ENCODE peak calls at places on chromosomes 2 and 18, in nine cellular contexts. J is lower lobe of right lung; I is effector memory CD4-positive, alpha-beta T cell; F is psoas muscle; T is heart left ventricle; W is stomach; R is cardiac muscle cell; S is Peyer's patch; P is left ventricle myocardium inferior. V is an unnamed sample.

GRCh38 chr18:58687871-58688308 is 16.6 kb downstream of the MALT1 start:
- DNase-seq in R (no peak), T (no peak), S (peak; percentile 40), F (no peak), I (peak; percentile 45), W (no peak), J (no peak), P (no peak), V (no peak)

GRCh38 chr2:2808551-2809058 is 477.5 kb upstream of the MYT1L start:
- DNase-seq in S (no peak), W (no peak), F (peak; percentile 23), T (no peak), R (no peak), J (no peak), P (no peak), I (no peak), V (no peak)

GRCh38 chr18:77320960-77321559 is 71.4 kb downstream of the GALR1 start:
- DNase-seq in T (no peak), R (no peak), J (no peak), I (no peak), F (no peak), W (no peak), S (no peak), P (no peak), V (no peak)

GRCh38 chr18:9575558-9575957 is 38.8 kb downstream of the PPP4R1 start:
- DNase-seq in F (peak; percentile 69), W (peak; percentile 85), T (peak; percentile 83), P (peak; percentile 44), S (peak; percentile 44), R (peak; percentile 99), I (no peak), J (peak; percentile 66), V (peak; percentile 86)

GRCh38 chr2:224017976-224018375 is 21.1 kb downstream of the SERPINE2 start:
- DNase-seq in P (no peak), R (no peak), W (no peak), T (no peak), I (no peak), S (no peak), J (no peak), F (no peak), V (no peak)

GRCh38 chr2:181228661-181229060 is 228.5 kb upstream of the ITGA4 start:
- DNase-seq in I (no peak), F (no peak), T (no peak), P (no peak), S (no peak), J (no peak), R (no peak), W (no peak), V (no peak)

GRCh38 chr2:15096873-15097272 is 464.3 kb downstream of the NBAS start:
- DNase-seq in W (no peak), J (no peak), P (no peak), F (no peak), T (no peak), I (no peak), S (no peak), R (no peak), V (no peak)

GRCh38 chr2:161486111-161486510 is 70.0 kb downstream of the TBR1 start:
- DNase-seq in J (no peak), W (no peak), S (no peak), F (no peak), T (no peak), I (no peak), P (no peak), R (no peak), V (no peak)

DNA sequence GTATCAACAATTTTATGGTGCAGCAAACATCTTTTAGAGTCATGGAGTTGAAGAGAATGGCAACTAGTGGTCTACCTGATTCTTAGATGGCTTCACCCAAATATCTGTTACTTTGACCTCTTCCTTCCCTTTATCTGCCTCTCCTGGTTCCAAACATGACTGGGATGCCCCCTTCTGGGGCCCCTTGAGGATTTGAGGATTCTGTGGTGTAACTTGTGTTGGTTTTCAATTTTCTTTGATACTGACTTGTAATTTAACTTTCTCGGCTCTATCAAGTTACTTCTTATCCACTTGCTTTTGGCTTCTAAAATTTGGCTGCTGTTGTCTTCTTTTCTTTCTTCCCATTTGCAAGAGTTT is 92.3 kb downstream of the DPP10 start:
- DNase-seq in P (no peak), J (no peak), W (no peak), R (no peak), I (no peak), F (no peak), S (no peak), T (no peak), V (no peak)
- H3K36me3 ChIP-seq in P (no peaks in the 10 kb centered on the region), J (no peaks in the 10 kb centered on the region), W (no peaks in the 10 kb centered on the region), R (no peaks in the 10 kb centered on the region), I (no peaks in the 10 kb centered on the region), F (no peaks in the 10 kb centered on the region), S (no peaks in the 10 kb centered on the region), T (no peaks in the 10 kb centered on the region), V (no peaks in the 10 kb centered on the region)

GRCh38 chr2:124520953-124521352 is 495.9 kb downstream of the CNTNAP5 start:
- DNase-seq in R (no peak), F (no peak), T (no peak), I (no peak), P (no peak), W (no peak), S (no peak), J (no peak), V (no peak)

GRCh38 chr2:124530203-124530602 is 505.1 kb downstream of the CNTNAP5 start:
- DNase-seq in J (no peak), F (no peak), R (peak; percentile 5), T (no peak), I (no peak), S (no peak), P (no peak), W (no peak), V (no peak)

DNA sequence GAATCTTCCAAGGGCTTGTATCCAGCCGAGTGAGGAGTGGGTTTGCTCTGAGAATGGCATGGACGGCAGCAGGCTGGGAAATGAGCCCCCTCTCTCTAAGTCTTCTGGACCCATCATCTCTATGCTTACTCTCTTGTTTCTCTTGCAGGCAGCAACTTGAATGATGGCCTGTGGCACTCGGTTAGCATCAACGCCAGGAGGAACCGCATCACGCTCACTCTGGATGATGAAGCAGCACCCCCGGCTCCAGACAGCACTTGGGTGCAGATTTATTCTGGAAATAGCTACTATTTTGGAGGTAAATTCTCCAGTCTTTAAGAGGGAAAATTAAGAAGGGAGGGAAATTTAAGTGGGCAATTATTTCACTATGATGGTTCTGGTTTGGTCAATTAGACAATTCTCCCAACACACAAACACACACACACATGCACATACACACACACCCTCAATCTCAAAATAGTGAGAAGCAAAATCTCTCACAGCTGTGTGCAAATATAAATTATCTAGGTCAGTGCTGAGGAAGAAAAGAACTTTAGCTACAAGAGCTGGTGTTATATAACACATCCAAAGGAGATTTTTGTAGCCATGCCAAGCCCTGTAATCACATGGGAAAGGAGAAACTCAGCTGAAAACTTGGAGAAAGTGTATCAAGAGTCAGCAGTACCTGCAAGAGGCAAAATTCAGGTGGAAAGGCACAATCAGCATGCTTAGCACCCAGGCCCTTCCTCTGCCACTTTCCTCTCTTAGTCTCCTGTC is 499.2 kb downstream of the CNTNAP5 start:
- DNase-seq in P (no peak), R (no peak), T (no peak), I (no peak), J (no peak), F (no peak), W (no peak), S (no peak), V (no peak)
- H3K36me3 ChIP-seq in P (no peaks in the 10 kb centered on the region), R (no peaks in the 10 kb centered on the region), T (no peaks in the 10 kb centered on the region), I (no peaks in the 10 kb centered on the region), J (no peaks in the 10 kb centered on the region), F (no peaks in the 10 kb centered on the region), W (no peaks in the 10 kb centered on the region), S (no peaks in the 10 kb centered on the region), V (no peaks in the 10 kb centered on the region)

GRCh38 chr2:222623756-222624309 is 32.1 kb downstream of the FARSB start:
- DNase-seq in P (no peak), R (no peak), J (no peak), W (no peak), F (no peak), T (no peak), S (no peak), I (no peak), V (no peak)
- H3K36me3 ChIP-seq in P (peaks cover 80% of the 10 kb centered on the region), R (peaks cover 36% of the 10 kb centered on the region), J (peaks cover 84% of the 10 kb centered on the region), W (peaks cover 28% of the 10 kb centered on the region), F (peaks cover 10% of the 10 kb centered on the region), T (no peaks in the 10 kb centered on the region), S (no peaks in the 10 kb centered on the region), I (peaks cover 53% of the 10 kb centered on the region), V (no peaks in the 10 kb centered on the region)

GRCh38 chr2:215378045-215378444 is 57.8 kb downstream of the FN1 start:
- DNase-seq in R (no peak), T (no peak), J (no peak), S (no peak), I (no peak), W (no peak), F (no peak), P (no peak), V (no peak)
- H3K36me3 ChIP-seq in R (peaks cover 66% of the 10 kb centered on the region), T (peaks cover 24% of the 10 kb centered on the region), J (peaks cover 96% of the 10 kb centered on the region), S (no peaks in the 10 kb centered on the region), I (no peaks in the 10 kb centered on the region), W (peaks cover 4% of the 10 kb centered on the region), F (no peaks in the 10 kb centered on the region), P (peaks cover 86% of the 10 kb centered on the region), V (no peaks in the 10 kb centered on the region)

GRCh38 chr2:37246205-37246604 is 14.7 kb downstream of the NDUFAF7 start:
- DNase-seq in T (no peak), I (no peak), W (no peak), F (no peak), R (no peak), S (no peak), J (no peak), P (no peak), V (no peak)
- H3K36me3 ChIP-seq in T (peaks cover under 1% of the 10 kb centered on the region), I (peaks cover 65% of the 10 kb centered on the region), W (peaks cover 26% of the 10 kb centered on the region), F (peaks cover 5% of the 10 kb centered on the region), R (peaks cover 66% of the 10 kb centered on the region), S (no peaks in the 10 kb centered on the region), J (peaks cover 96% of the 10 kb centered on the region), P (peaks cover 88% of the 10 kb centered on the region), V (no peaks in the 10 kb centered on the region)

DNA sequence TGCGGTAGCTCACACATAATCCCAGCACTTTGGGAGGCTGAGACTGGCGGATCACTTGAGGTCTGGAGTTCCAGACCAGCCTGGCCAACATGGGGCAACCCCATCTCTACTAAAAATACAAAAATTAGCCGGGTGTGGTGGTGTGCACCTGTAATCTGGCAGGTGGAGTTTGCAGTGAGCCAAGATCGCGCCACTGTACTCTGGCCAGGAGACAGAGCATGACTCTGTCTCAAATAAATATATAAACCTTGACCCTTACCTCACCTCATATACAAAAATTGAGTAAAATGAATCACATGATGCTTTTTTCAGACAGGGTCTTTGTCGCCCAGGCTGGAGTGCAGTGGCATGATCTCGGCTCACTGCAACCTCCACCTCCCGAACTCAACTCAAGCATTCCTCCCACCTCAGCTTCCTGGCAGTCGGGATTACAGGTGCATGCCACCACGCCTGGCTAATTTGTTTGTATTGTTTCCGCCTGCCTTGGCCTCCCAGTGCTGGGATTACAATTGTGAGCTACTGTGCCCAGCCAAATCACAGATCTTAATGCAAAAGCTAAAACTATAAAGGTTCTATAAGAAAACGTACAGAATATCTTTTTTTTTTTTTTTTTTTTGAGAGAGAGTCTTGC is 25.3 kb downstream of the XPO1 start:
- DNase-seq in I (no peak), T (no peak), J (no peak), F (no peak), W (no peak), P (no peak), R (no peak), S (no peak), V (peak; percentile 29)
- H3K36me3 ChIP-seq in I (peaks cover 38% of the 10 kb centered on the region), T (peaks cover 7% of the 10 kb centered on the region), J (peaks cover 98% of the 10 kb centered on the region), F (no peaks in the 10 kb centered on the region), W (peaks cover 22% of the 10 kb centered on the region), P (peaks cover 85% of the 10 kb centered on the region), R (peaks cover 53% of the 10 kb centered on the region), S (no peaks in the 10 kb centered on the region), V (peaks cover 3% of the 10 kb centered on the region)

GRCh38 chr2:196145256-196145655 is 26.1 kb downstream of the STK17B start:
- DNase-seq in I (no peak), S (no peak), W (no peak), P (no peak), F (no peak), T (no peak), R (no peak), J (no peak), V (no peak)
- H3K36me3 ChIP-seq in I (peaks cover 75% of the 10 kb centered on the region), S (no peaks in the 10 kb centered on the region), W (no peaks in the 10 kb centered on the region), P (peaks cover 17% of the 10 kb centered on the region), F (peaks cover 3% of the 10 kb centered on the region), T (no peaks in the 10 kb centered on the region), R (peaks cover 4% of the 10 kb centered on the region), J (peaks cover 80% of the 10 kb centered on the region), V (peaks cover 7% of the 10 kb centered on the region)